ENCODE peak calls at places on chromosomes 11 and 22, in ten cellular contexts. W, J, O, A, S, P, N, E, D and T are unnamed samples.
A peak's percentile ranks its signal among the peaks of the same experiment; 100 is the strongest.

GRCh38 chr11:7637447-7638157 is 35.7 kb downstream of the CYB5R2 start:
- DNase-seq in E (no peak), W (no peak), O (no peak), J (no peak), D (peak; percentile 44), N (peak; percentile 61), P (no peak), A (no peak), S (no peak), T (no peak)

GRCh38 chr11:20042717-20043392 is 117.4 kb downstream of the DBX1 start:
- DNase-seq in P (no peak), J (no peak), N (no peak), A (no peak), D (no peak), E (no peak), S (peak; percentile 54), W (no peak), O (no peak), T (no peak)

GRCh38 chr11:112784323-112785073 is 176.7 kb upstream of the NCAM1 start:
- DNase-seq in E (no peak), N (no peak), W (peak; percentile 48), O (no peak), A (peak; percentile 79), J (peak; percentile 44), P (no peak), S (no peak), D (peak; percentile 68), T (no peak)

GRCh38 chr11:75285776-75286360 is 45.3 kb downstream of the TPBGL start:
- DNase-seq in A (no peak), D (no peak), P (no peak), N (no peak), S (no peak), J (no peak), E (no peak), W (no peak), O (no peak), T (no peak)

GRCh38 chr22:31872209-31872608 is 72.1 kb upstream of the YWHAH start:
- DNase-seq in N (no peak), P (peak; percentile 17), A (no peak), W (no peak), O (peak; percentile 38), J (no peak), S (no peak), E (peak; percentile 4), D (no peak), T (peak; percentile 14)

GRCh38 chr11:15569626-15570025 is 454.9 kb downstream of the INSC start:
- DNase-seq in A (no peak), N (no peak), P (no peak), D (peak; percentile 58), S (no peak), O (no peak), J (no peak), W (peak; percentile 16), E (no peak), T (no peak)

GRCh38 chr22:39598017-39598965 is 27.7 kb downstream of the CACNA1I start:
- DNase-seq in E (peak; percentile 84), P (peak; percentile 75), W (no peak), J (no peak), N (no peak), O (peak; percentile 95), S (peak; percentile 85), D (no peak), A (no peak), T (peak; percentile 9)

GRCh38 chr11:29438815-29439214 is 578.0 kb downstream of the KCNA4 start:
- DNase-seq in S (no peak), P (no peak), W (no peak), D (no peak), E (no peak), J (no peak), N (no peak), O (no peak), A (no peak), T (no peak)

GRCh38 chr11:19816040-19816439 is 103.4 kb downstream of the NAV2 start:
- DNase-seq in W (no peak), D (no peak), P (no peak), E (no peak), O (no peak), S (no peak), J (peak; percentile 27), A (no peak), N (no peak), T (no peak)

GRCh38 chr22:36369004-36369921 is 18.5 kb downstream of the MYH9 start:
- DNase-seq in W (no peak), J (no peak), P (no peak), A (no peak), O (no peak), N (no peak), S (no peak), D (no peak), E (no peak), T (no peak)

GRCh38 chr11:17972987-17973386 is 39.9 kb downstream of the SERGEF start:
- DNase-seq in N (peak; percentile 85), D (peak; percentile 58), P (no peak), E (no peak), W (peak; percentile 49), O (peak; percentile 86), J (peak; percentile 17), S (peak; percentile 73), A (peak; percentile 11), T (no peak)

GRCh38 chr11:65931773-65932557 is 12.7 kb downstream of the DRAP1 start:
- DNase-seq in O (no peak), W (no peak), D (no peak), S (no peak), N (no peak), P (no peak), E (no peak), J (no peak), A (no peak), T (no peak)

GRCh38 chr11:31636983-31637382 is 127.4 kb downstream of the ELP4 start:
- DNase-seq in P (no peak), O (no peak), N (no peak), J (no peak), W (no peak), S (no peak), D (no peak), E (no peak), A (peak; percentile 84), T (no peak)

GRCh38 chr11:96130061-96130460 is 206.2 kb upstream of the MTMR2 start:
- DNase-seq in O (no peak), J (no peak), D (no peak), S (no peak), A (no peak), N (no peak), W (peak; percentile 5), E (no peak), P (no peak), T (no peak)

GRCh38 chr11:68127791-68128681 is 6.8 kb upstream of the CHKA start:
- DNase-seq in A (no peak), P (no peak), O (peak; percentile 98), D (peak; percentile 59), J (peak; percentile 60), W (peak; percentile 28), S (peak; percentile 66), E (peak; percentile 80), N (no peak), T (no peak)

GRCh38 chr22:31086703-31087330 is 5.7 kb downstream of the SMTN start:
- DNase-seq in P (no peak), J (no peak), N (no peak), O (no peak), D (no peak), W (no peak), S (no peak), E (no peak), A (no peak), T (no peak)

GRCh38 chr11:65868076-65868667 is 4.4 kb downstream of the EFEMP2 start:
- DNase-seq in P (no peak), O (peak; percentile 75), A (peak; percentile 7), J (peak; percentile 28), S (no peak), W (no peak), E (peak; percentile 78), N (no peak), D (no peak), T (no peak)

GRCh38 chr11:103699216-103699615 is 337.2 kb upstream of the DDI1 start:
- DNase-seq in D (no peak), J (no peak), S (no peak), W (no peak), E (no peak), O (no peak), A (no peak), P (no peak), N (no peak), T (no peak)